ENCODE peak calls at places on chromosome X, in five cellular contexts. Y is suprapubic skin, M is fibroblast of lung, Q is H9, O is GM23338. B is an unnamed sample.

GRCh38 chrX:33183366-33183765 is 28.0 kb downstream of the DMD start:
- DNase-seq in Y (no peak), M (peak; percentile 24), Q (no peak), O (peak; percentile 28), B (peak; percentile 70)

GRCh38 chrX:9681422-9681821 is 84.2 kb downstream of the GPR143 start:
- DNase-seq in Y (no peak), M (peak; percentile 69), Q (no peak), O (no peak), B (no peak)

GRCh38 chrX:97159916-97160800 is 276.4 kb downstream of the RPA4 start:
- DNase-seq in Y (no peak), M (no peak), Q (no peak), O (peak; percentile 17), B (no peak)

GRCh38 chrX:40104649-40105015 is 6.9 kb upstream of the BCOR start:
- DNase-seq in Y (no peak), M (peak; percentile 69), Q (no peak), O (no peak), B (peak; percentile 85)

GRCh38 chrX:1178580-1179057 is 33.8 kb downstream of the CRLF2 start:
- DNase-seq in Y (no peak), M (no peak), Q (no peak), O (peak; percentile 25), B (no peak)

GRCh38 chrX:68431836-68432235 is 1.5 kb downstream of the OPHN1 start:
- DNase-seq in Y (no peak), M (peak; percentile 39), Q (no peak), O (no peak), B (no peak)

GRCh38 chrX:33415454-33415853 is 204.1 kb upstream of the DMD start:
- DNase-seq in Y (no peak), M (no peak), Q (no peak), O (no peak), B (no peak)

GRCh38 chrX:117134983-117135382 is 672.2 kb upstream of the CT83 start:
- DNase-seq in Y (no peak), M (no peak), Q (no peak), O (no peak), B (no peak)

GRCh38 chrX:27893211-27893610 is 85.4 kb downstream of the MAGEB10 start:
- DNase-seq in Y (no peak), M (no peak), Q (no peak), O (no peak), B (no peak)

GRCh38 chrX:21056636-21057035 is 317.6 kb upstream of the CNKSR2 start:
- DNase-seq in Y (no peak), M (peak; percentile 4), Q (no peak), O (no peak), B (no peak)

GRCh38 chrX:108105473-108105872 is 13.9 kb downstream of the ATG4A start:
- DNase-seq in Y (no peak), M (no peak), Q (no peak), O (peak; percentile 6), B (no peak)

GRCh38 chrX:34778961-34779360 is 121.9 kb upstream of the TMEM47 start:
- DNase-seq in Y (no peak), M (peak; percentile 82), Q (no peak), O (no peak), B (no peak)

GRCh38 chrX:39759526-39760224 is 338.1 kb downstream of the BCOR start:
- DNase-seq in Y (no peak), M (peak; percentile 85), Q (no peak), O (no peak), B (peak; percentile 74)

GRCh38 chrX:71214604-71215334 is 8.3 kb upstream of the GJB1 start:
- DNase-seq in Y (no peak), M (no peak), Q (no peak), O (no peak), B (no peak)

GRCh38 chrX:53281321-53281822 is at the start of gene IQSEC2:
- DNase-seq in Y (peak; percentile 85), M (peak; percentile 82), Q (peak; percentile 67), O (peak; percentile 59), B (peak; percentile 19)

GRCh38 chrX:17801431-17801830 is 59.7 kb downstream of the RAI2 start:
- DNase-seq in Y (no peak), M (no peak), Q (no peak), O (no peak), B (no peak)

GRCh38 chrX:77788050-77788449 is 2.0 kb upstream of the ATRX start:
- DNase-seq in Y (no peak), M (no peak), Q (no peak), O (peak; percentile 21), B (no peak)

GRCh38 chrX:54473993-54474859 is 21.8 kb downstream of the FGD1 start:
- DNase-seq in Y (no peak), M (no peak), Q (no peak), O (no peak), B (no peak)

GRCh38 chrX:123878177-123878576 is 18.3 kb downstream of the XIAP start:
- DNase-seq in Y (no peak), M (no peak), Q (no peak), O (no peak), B (no peak)

GRCh38 chrX:97984641-97985040 is 1100.9 kb downstream of the RPA4 start:
- DNase-seq in Y (no peak), M (peak; percentile 65), Q (peak; percentile 79), O (peak; percentile 52), B (no peak)

GRCh38 chrX:150635952-150636351 is 57.2 kb upstream of the MTMR1 start:
- DNase-seq in Y (no peak), M (peak; percentile 71), Q (no peak), O (no peak), B (no peak)

GRCh38 chrX:38109042-38109904 is 102.9 kb downstream of the SYTL5 start:
- DNase-seq in Y (no peak), M (no peak), Q (no peak), O (no peak), B (no peak)

GRCh38 chrX:151828434-151829080 is 84.1 kb upstream of the MAGEA4 start:
- DNase-seq in Y (no peak), M (peak; percentile 70), Q (no peak), O (no peak), B (no peak)

GRCh38 chrX:87621697-87622096 is 104.1 kb downstream of the KLHL4 start:
- DNase-seq in Y (no peak), M (peak; percentile 76), Q (no peak), O (no peak), B (no peak)

GRCh38 chrX:50617183-50617582 is 146.6 kb upstream of the DGKK start:
- DNase-seq in Y (no peak), M (no peak), Q (no peak), O (no peak), B (no peak)

GRCh38 chrX:16160729-16161128 is 6.6 kb upstream of the MAGEB17 start:
- DNase-seq in Y (no peak), M (peak; percentile 95), Q (no peak), O (no peak), B (no peak)

GRCh38 chrX:140762061-140762460 is 52.5 kb downstream of the LINC00632 start:
- DNase-seq in Y (no peak), M (peak; percentile 64), Q (peak; percentile 45), O (peak; percentile 68), B (peak; percentile 74)

GRCh38 chrX:30620980-30621716 is 32.1 kb upstream of the GK start:
- DNase-seq in Y (no peak), M (peak; percentile 90), Q (no peak), O (no peak), B (no peak)

GRCh38 chrX:155857561-155857960 is 23.6 kb upstream of the VAMP7 start:
- DNase-seq in Y (no peak), M (no peak), Q (peak; percentile 30), O (peak; percentile 29), B (no peak)

GRCh38 chrX:150239946-150240642 is 123.0 kb upstream of the MAMLD1 start:
- DNase-seq in Y (no peak), M (no peak), Q (no peak), O (no peak), B (peak; percentile 39)

GRCh38 chrX:48695524-48695875 is 1.0 kb upstream of the SUV39H1 start:
- DNase-seq in Y (no peak), M (peak; percentile 28), Q (no peak), O (no peak), B (no peak)

GRCh38 chrX:152824841-152825374 is 5.6 kb downstream of the CETN2 start:
- DNase-seq in Y (no peak), M (peak; percentile 23), Q (no peak), O (no peak), B (no peak)

GRCh38 chrX:8783100-8784098 is 17.8 kb downstream of the FAM9A start:
- DNase-seq in Y (no peak), M (peak; percentile 1), Q (peak; percentile 72), O (peak; percentile 79), B (no peak)

GRCh38 chrX:103647630-103648029 is 18.9 kb downstream of the TCEAL1 start:
- DNase-seq in Y (no peak), M (no peak), Q (no peak), O (no peak), B (no peak)
- H3K27ac ChIP-seq in Y (no peak overlapping the region), M (no peak overlapping the region), Q (no peak overlapping the region), O (no peak overlapping the region), B (no peak overlapping the region)

GRCh38 chrX:13938766-13939530 is 90.7 kb downstream of the GEMIN8 start:
- DNase-seq in Y (no peak), M (no peak), Q (peak; percentile 31), O (peak; percentile 44), B (no peak)
- H3K4me1 ChIP-seq in Y (peaks cover 6% of the 10 kb centered on the region), M (peaks cover 2% of the 10 kb centered on the region), Q (peaks cover 23% of the 10 kb centered on the region), O (peaks cover 45% of the 10 kb centered on the region), B (no peaks in the 10 kb centered on the region)

DNA sequence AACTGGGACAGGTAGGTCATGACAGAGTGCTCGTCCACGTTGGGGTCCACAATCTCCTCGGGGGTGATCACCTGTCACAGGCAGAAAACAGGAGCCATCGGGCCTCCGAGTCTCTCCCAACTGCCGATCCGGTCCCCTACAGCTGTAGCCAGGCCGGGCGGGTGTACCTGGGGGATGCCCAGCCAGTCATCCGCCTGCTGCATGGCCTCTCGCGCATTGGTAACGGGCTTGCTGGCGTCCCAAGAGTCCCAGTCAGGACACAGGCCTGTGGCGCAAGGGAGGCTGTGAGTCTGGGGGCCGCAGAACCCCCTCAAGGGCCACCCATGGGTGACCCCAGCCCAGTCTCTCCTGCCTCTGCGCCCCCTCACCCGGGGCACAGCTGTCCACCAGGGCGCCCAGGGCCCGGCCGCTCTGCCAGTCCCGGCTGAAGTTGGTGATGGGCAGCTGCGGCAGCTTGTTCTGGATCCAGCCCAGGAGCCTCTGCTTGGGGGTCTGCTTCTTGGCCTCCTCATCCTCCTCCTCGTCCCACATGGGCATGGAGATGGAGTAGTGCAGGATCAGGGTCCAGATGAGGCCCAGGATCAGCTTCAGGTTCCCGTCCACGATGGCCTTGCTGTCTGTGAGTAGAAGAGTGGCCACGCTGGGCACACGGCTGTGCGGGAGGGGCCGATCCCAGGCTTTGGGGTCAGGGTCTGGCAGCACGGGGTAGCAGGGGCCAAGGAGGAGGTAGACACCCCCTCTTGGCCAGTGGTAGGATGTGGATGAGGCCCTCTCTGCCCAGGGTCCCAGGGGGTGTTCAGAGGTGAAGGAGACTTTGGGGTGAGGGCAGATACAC is 6.7 kb downstream of the FLNA start:
- DNase-seq in Y (no peak), M (no peak), Q (no peak), O (no peak), B (no peak)
- H3K27ac ChIP-seq in Y (peak overlapping the region; percentile 90), M (peak overlapping the region; percentile 92), Q (no peak overlapping the region), O (peak overlapping the region; percentile 80), B (peak overlapping the region; percentile 91)

GRCh38 chrX:119682019-119682989 is 10.7 kb downstream of the SEPTIN6 start:
- DNase-seq in Y (no peak), M (no peak), Q (no peak), O (no peak), B (no peak)
- H3K4me1 ChIP-seq in Y (peaks cover 9% of the 10 kb centered on the region), M (peaks cover 2% of the 10 kb centered on the region), Q (no peaks in the 10 kb centered on the region), O (peaks cover 15% of the 10 kb centered on the region), B (peaks cover 7% of the 10 kb centered on the region)